ENCODE peak calls at places on chromosomes 13 and 19, in six cellular contexts. One of them, this sample, is unnamed.

GRCh38 chr19:57786906-57787305 is 17.4 kb downstream of the ZNF586 start:
- DNase-seq in IMR-90: no peak
- DNase-seq in neuronal stem cell: no peak
- DNase-seq in mesenchymal stem cell: no peak
- DNase-seq in H1: no peak
- DNase-seq in H9: no peak
- DNase-seq in this sample: peak

GRCh38 chr19:39830406-39830805 is 3.6 kb downstream of the DYRK1B start:
- DNase-seq in H9: no peak
- DNase-seq in H1: no peak
- DNase-seq in IMR-90: no peak
- DNase-seq in neuronal stem cell: no peak
- DNase-seq in mesenchymal stem cell: no peak
- DNase-seq in this sample: no peak

GRCh38 chr13:40350283-40350992 is 316.0 kb downstream of the FOXO1 start:
- DNase-seq in mesenchymal stem cell: no peak
- DNase-seq in H1: no peak
- DNase-seq in IMR-90: no peak
- DNase-seq in H9: no peak
- DNase-seq in neuronal stem cell: no peak
- DNase-seq in this sample: no peak

GRCh38 chr19:8304841-8305621 is 3.1 kb downstream of the CD320 start:
- DNase-seq in mesenchymal stem cell: no peak
- DNase-seq in neuronal stem cell: peak
- DNase-seq in H9: peak
- DNase-seq in IMR-90: no peak
- DNase-seq in H1: peak
- DNase-seq in this sample: peak

GRCh38 chr13:94122300-94122699 is 357.2 kb downstream of the DCT start:
- DNase-seq in H9: no peak
- DNase-seq in mesenchymal stem cell: no peak
- DNase-seq in neuronal stem cell: no peak
- DNase-seq in H1: no peak
- DNase-seq in IMR-90: no peak
- DNase-seq in this sample: no peak

GRCh38 chr13:59437902-59438301 is 725.8 kb downstream of the DIAPH3 start:
- DNase-seq in H9: no peak
- DNase-seq in IMR-90: peak
- DNase-seq in H1: no peak
- DNase-seq in mesenchymal stem cell: no peak
- DNase-seq in neuronal stem cell: no peak
- DNase-seq in this sample: no peak

GRCh38 chr19:7883105-7883504 is 5.2 kb upstream of the LRRC8E start:
- DNase-seq in H1: no peak
- DNase-seq in neuronal stem cell: no peak
- DNase-seq in IMR-90: no peak
- DNase-seq in H9: no peak
- DNase-seq in mesenchymal stem cell: no peak
- DNase-seq in this sample: no peak

GRCh38 chr19:9597027-9597426 is 12.7 kb upstream of the ZNF121 start:
- DNase-seq in mesenchymal stem cell: peak
- DNase-seq in IMR-90: peak
- DNase-seq in H9: no peak
- DNase-seq in neuronal stem cell: no peak
- DNase-seq in H1: no peak
- DNase-seq in this sample: no peak

GRCh38 chr19:42323852-42324654 is 1.4 kb upstream of the MEGF8 start:
- DNase-seq in IMR-90: no peak
- DNase-seq in H1: peak
- DNase-seq in mesenchymal stem cell: no peak
- DNase-seq in H9: no peak
- DNase-seq in neuronal stem cell: no peak
- DNase-seq in this sample: peak

GRCh38 chr19:1000095-1000494 is at the start of gene GRIN3B:
- DNase-seq in neuronal stem cell: peak
- DNase-seq in H9: peak
- DNase-seq in IMR-90: peak
- DNase-seq in mesenchymal stem cell: peak
- DNase-seq in H1: peak
- DNase-seq in this sample: peak

GRCh38 chr13:109971006-109971744 is 184.8 kb upstream of the IRS2 start:
- DNase-seq in H9: no peak
- DNase-seq in neuronal stem cell: no peak
- DNase-seq in H1: no peak
- DNase-seq in IMR-90: no peak
- DNase-seq in mesenchymal stem cell: no peak
- DNase-seq in this sample: no peak

GRCh38 chr13:114017966-114018365 is 44.1 kb upstream of the C13orf46 start:
- DNase-seq in mesenchymal stem cell: no peak
- DNase-seq in IMR-90: no peak
- DNase-seq in H1: no peak
- DNase-seq in H9: no peak
- DNase-seq in neuronal stem cell: no peak
- DNase-seq in this sample: no peak

GRCh38 chr19:2578911-2579677 is 103.2 kb downstream of the GADD45B start:
- DNase-seq in IMR-90: peak
- DNase-seq in H9: peak
- DNase-seq in mesenchymal stem cell: peak
- DNase-seq in neuronal stem cell: peak
- DNase-seq in H1: peak
- DNase-seq in this sample: peak

GRCh38 chr13:24152292-24153214 is 8.0 kb upstream of the SPATA13 start:
- DNase-seq in mesenchymal stem cell: no peak
- DNase-seq in H9: no peak
- DNase-seq in H1: no peak
- DNase-seq in neuronal stem cell: no peak
- DNase-seq in IMR-90: no peak
- DNase-seq in this sample: peak

GRCh38 chr13:31731923-31732322 is 7.4 kb upstream of the RXFP2 start:
- DNase-seq in neuronal stem cell: no peak
- DNase-seq in mesenchymal stem cell: peak
- DNase-seq in IMR-90: no peak
- DNase-seq in H9: no peak
- DNase-seq in H1: no peak
- DNase-seq in this sample: no peak

GRCh38 chr19:2145831-2146241 is 5.5 kb downstream of the AP3D1 start:
- DNase-seq in IMR-90: peak
- DNase-seq in mesenchymal stem cell: no peak
- DNase-seq in H9: no peak
- DNase-seq in neuronal stem cell: no peak
- DNase-seq in H1: no peak
- DNase-seq in this sample: no peak

DNA sequence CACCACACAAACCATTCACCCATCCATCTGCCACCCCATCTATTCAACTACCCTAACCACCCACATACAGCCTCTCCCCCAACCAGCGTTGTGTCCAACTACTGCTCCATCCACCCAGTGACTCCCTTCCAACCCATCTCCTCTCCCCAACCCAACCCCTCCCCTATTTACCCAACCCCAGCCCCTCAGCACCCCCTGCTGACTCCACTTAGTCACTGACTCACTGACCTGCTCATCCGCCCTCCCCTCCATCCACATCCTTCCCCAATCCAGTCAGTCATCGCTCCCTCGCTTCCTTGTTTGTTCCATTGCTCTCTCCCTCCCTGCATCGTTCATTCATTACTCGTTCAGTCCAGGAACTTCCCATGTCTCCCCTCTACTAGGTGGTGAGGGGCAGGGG is 39.2 kb downstream of the KCNC3 start:
- DNase-seq in H9: no peak
- DNase-seq in mesenchymal stem cell: no peak
- DNase-seq in neuronal stem cell: no peak
- DNase-seq in H1: no peak
- DNase-seq in IMR-90: no peak
- DNase-seq in this sample: peak
- H2BK15ac ChIP-seq in H9: no peak
- H2BK15ac ChIP-seq in mesenchymal stem cell: no peak
- H2BK15ac ChIP-seq in neuronal stem cell: no peak
- H2BK15ac ChIP-seq in H1: peak
- H2BK15ac ChIP-seq in IMR-90: no peak
- H2BK15ac ChIP-seq in this sample: no peak

GRCh38 chr19:30209617-30210600 is 162.3 kb upstream of the ZNF536 start:
- DNase-seq in H9: peak
- DNase-seq in H1: peak
- DNase-seq in IMR-90: no peak
- DNase-seq in neuronal stem cell: no peak
- DNase-seq in mesenchymal stem cell: no peak
- DNase-seq in this sample: no peak

GRCh38 chr19:30206187-30206586 is 166.0 kb upstream of the ZNF536 start:
- DNase-seq in H9: peak
- DNase-seq in neuronal stem cell: no peak
- DNase-seq in H1: peak
- DNase-seq in IMR-90: no peak
- DNase-seq in mesenchymal stem cell: no peak
- DNase-seq in this sample: no peak

GRCh38 chr19:30208661-30209060 is 163.5 kb upstream of the ZNF536 start:
- DNase-seq in H1: peak
- DNase-seq in H9: peak
- DNase-seq in neuronal stem cell: no peak
- DNase-seq in mesenchymal stem cell: no peak
- DNase-seq in IMR-90: no peak
- DNase-seq in this sample: no peak

GRCh38 chr19:30204721-30205120 is 167.5 kb upstream of the ZNF536 start:
- DNase-seq in neuronal stem cell: no peak
- DNase-seq in H1: peak
- DNase-seq in IMR-90: no peak
- DNase-seq in H9: no peak
- DNase-seq in mesenchymal stem cell: no peak
- DNase-seq in this sample: no peak

DNA sequence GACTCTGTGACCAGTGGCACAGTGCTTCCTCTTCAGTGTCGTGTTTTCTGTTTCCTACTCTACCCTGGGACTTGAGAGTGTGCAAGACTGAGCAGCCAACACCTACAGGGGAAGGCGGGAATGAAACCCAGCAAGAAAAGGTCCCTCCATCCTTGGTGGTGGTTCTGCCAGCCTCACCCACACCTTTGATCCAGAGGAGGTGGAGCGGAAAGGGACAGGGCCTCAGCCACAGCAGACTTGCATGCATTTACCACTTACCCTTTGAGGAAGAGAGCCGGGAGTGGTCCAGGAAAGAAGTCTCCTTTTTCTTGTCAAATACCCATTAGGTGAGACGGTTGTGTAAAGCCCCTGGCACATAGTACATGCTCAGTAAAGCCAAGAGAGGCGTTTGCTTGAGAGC is 164.8 kb upstream of the ZNF536 start:
- DNase-seq in mesenchymal stem cell: no peak
- DNase-seq in neuronal stem cell: no peak
- DNase-seq in H9: peak
- DNase-seq in H1: peak
- DNase-seq in IMR-90: no peak
- DNase-seq in this sample: no peak
- H3K23ac ChIP-seq in mesenchymal stem cell: no peak
- H3K23ac ChIP-seq in neuronal stem cell: no peak
- H3K23ac ChIP-seq in H9: no peak
- H3K23ac ChIP-seq in H1: no peak
- H3K23ac ChIP-seq in IMR-90: no peak
- H3K23ac ChIP-seq in this sample: no peak

GRCh38 chr13:45468676-45469075 is 3.9 kb downstream of the COG3 start:
- DNase-seq in IMR-90: no peak
- DNase-seq in neuronal stem cell: no peak
- DNase-seq in H1: no peak
- DNase-seq in mesenchymal stem cell: no peak
- DNase-seq in H9: no peak
- DNase-seq in this sample: no peak

GRCh38 chr13:45474584-45475454 is 10.1 kb downstream of the COG3 start:
- DNase-seq in mesenchymal stem cell: no peak
- DNase-seq in H9: no peak
- DNase-seq in neuronal stem cell: no peak
- DNase-seq in IMR-90: no peak
- DNase-seq in H1: no peak
- DNase-seq in this sample: no peak

GRCh38 chr13:45473627-45474026 is 8.9 kb downstream of the COG3 start:
- DNase-seq in H1: no peak
- DNase-seq in IMR-90: no peak
- DNase-seq in H9: peak
- DNase-seq in neuronal stem cell: no peak
- DNase-seq in mesenchymal stem cell: no peak
- DNase-seq in this sample: peak

GRCh38 chr13:45466359-45466758 is 1.6 kb downstream of the COG3 start:
- DNase-seq in H1: no peak
- DNase-seq in mesenchymal stem cell: no peak
- DNase-seq in IMR-90: no peak
- DNase-seq in neuronal stem cell: no peak
- DNase-seq in H9: no peak
- DNase-seq in this sample: no peak

GRCh38 chr13:45472171-45472705 is 7.5 kb downstream of the COG3 start:
- DNase-seq in neuronal stem cell: no peak
- DNase-seq in H1: no peak
- DNase-seq in mesenchymal stem cell: no peak
- DNase-seq in H9: no peak
- DNase-seq in IMR-90: peak
- DNase-seq in this sample: no peak
- H2BK15ac ChIP-seq in neuronal stem cell: no peak
- H2BK15ac ChIP-seq in H1: no peak
- H2BK15ac ChIP-seq in mesenchymal stem cell: no peak
- H2BK15ac ChIP-seq in H9: no peak
- H2BK15ac ChIP-seq in IMR-90: no peak
- H2BK15ac ChIP-seq in this sample: no peak

GRCh38 chr19:45616709-45617027 is 14.7 kb upstream of the GPR4 start:
- DNase-seq in H1: no peak
- DNase-seq in H9: peak
- DNase-seq in IMR-90: no peak
- DNase-seq in mesenchymal stem cell: no peak
- DNase-seq in neuronal stem cell: no peak
- DNase-seq in this sample: no peak

GRCh38 chr19:45608948-45609347 is 6.9 kb upstream of the GPR4 start:
- DNase-seq in H9: no peak
- DNase-seq in IMR-90: no peak
- DNase-seq in neuronal stem cell: no peak
- DNase-seq in mesenchymal stem cell: no peak
- DNase-seq in H1: no peak
- DNase-seq in this sample: no peak

GRCh38 chr19:45615795-45616708 is 14.0 kb upstream of the GPR4 start:
- DNase-seq in IMR-90: peak
- DNase-seq in H9: peak
- DNase-seq in H1: peak
- DNase-seq in neuronal stem cell: peak
- DNase-seq in mesenchymal stem cell: peak
- DNase-seq in this sample: peak

DNA sequence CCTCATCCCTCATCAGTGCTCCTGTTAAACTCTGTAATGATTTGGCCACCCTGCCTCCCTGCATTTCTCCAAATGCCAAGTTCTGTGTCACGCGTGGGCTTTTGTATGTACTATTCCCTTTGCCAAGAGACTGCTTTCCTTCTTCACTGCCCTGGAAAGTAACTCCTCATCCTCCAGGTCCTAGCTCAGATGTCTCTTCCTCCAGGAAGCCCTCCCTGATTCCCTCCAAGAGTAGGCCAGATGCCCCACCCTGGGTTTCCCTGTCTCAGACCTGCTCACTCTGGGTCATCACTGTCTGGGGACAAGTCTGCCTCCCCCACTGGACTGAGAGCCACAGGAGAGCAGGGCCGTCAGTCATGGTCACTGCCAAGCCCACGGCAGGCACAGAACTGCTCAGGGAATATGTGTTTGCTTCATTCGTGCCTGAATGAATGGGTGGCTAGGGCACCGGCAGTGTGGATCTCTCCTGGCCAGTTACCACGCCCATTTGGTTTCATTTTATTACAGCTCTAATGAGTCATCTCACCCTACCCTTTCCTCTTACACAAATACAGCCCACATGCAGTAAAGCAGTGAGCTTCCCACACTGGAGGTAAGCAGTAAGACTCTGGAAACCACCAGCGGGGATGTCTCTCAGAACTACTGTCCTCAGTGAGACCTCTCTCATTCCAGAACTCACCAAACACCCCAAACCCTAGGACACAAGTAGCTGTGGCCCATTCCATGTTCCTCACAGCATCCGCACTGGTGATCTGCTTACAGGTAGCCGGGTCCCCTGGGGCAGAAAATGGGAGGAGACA is 12.1 kb upstream of the GPR4 start:
- DNase-seq in IMR-90: peak
- DNase-seq in H9: no peak
- DNase-seq in H1: no peak
- DNase-seq in neuronal stem cell: no peak
- DNase-seq in mesenchymal stem cell: peak
- DNase-seq in this sample: no peak
- H3K23ac ChIP-seq in IMR-90: peak
- H3K23ac ChIP-seq in H9: no peak
- H3K23ac ChIP-seq in H1: no peak
- H3K23ac ChIP-seq in neuronal stem cell: no peak
- H3K23ac ChIP-seq in mesenchymal stem cell: no peak
- H3K23ac ChIP-seq in this sample: no peak

This sample was measured in mesendoderm.